ENCODE peak calls at places on chromosomes 3 and 15, in five cellular contexts. X is choroid plexus epithelial cell, Z is right atrium auricular region, D is thyroid gland, P is prostate gland. G is an unnamed sample.

GRCh38 chr3:149333518-149333859 is at the start of gene TM4SF18:
- DNase-seq in D (no peak), P (no peak), Z (no peak), X (peak; percentile 24), G (no peak)

GRCh38 chr3:149971403-149972075 is 844 bp upstream of the PFN2 start:
- DNase-seq in X (peak; percentile 65), Z (peak; percentile 60), D (peak; percentile 69), P (peak; percentile 52), G (peak; percentile 70)

GRCh38 chr15:88918738-88919137 is 5.6 kb upstream of the MFGE8 start:
- DNase-seq in D (peak; percentile 18), X (peak; percentile 99), Z (peak; percentile 91), P (no peak), G (peak; percentile 97)

GRCh38 chr15:95174281-95174680 is 942.9 kb downstream of the MCTP2 start:
- DNase-seq in X (peak; percentile 52), D (peak; percentile 4), P (no peak), Z (no peak), G (peak; percentile 65)

GRCh38 chr3:99637041-99637380 is 1.4 kb upstream of the COL8A1 start:
- DNase-seq in P (no peak), Z (no peak), D (peak; percentile 14), X (peak; percentile 87), G (peak; percentile 65)

GRCh38 chr3:10526366-10526765 is 21.0 kb upstream of the ATP2B2 start:
- DNase-seq in P (no peak), X (no peak), Z (no peak), D (no peak), G (no peak)

GRCh38 chr3:193556841-193557240 is 2.1 kb upstream of the ATP13A4 start:
- DNase-seq in X (no peak), Z (no peak), P (no peak), D (peak; percentile 23), G (no peak)

GRCh38 chr3:107664614-107665013 is 141.9 kb downstream of the BBX start:
- DNase-seq in P (no peak), Z (no peak), D (no peak), X (peak; percentile 24), G (peak; percentile 35)

GRCh38 chr3:74592359-74592758 is 22.1 kb downstream of the CNTN3 start:
- DNase-seq in D (no peak), Z (no peak), P (no peak), X (peak; percentile 36), G (peak; percentile 51)

GRCh38 chr3:196127308-196128040 is 45.6 kb upstream of the TFRC start:
- DNase-seq in P (no peak), Z (no peak), X (no peak), D (no peak), G (no peak)
- TF ChIP-seq CTCF in P (no peak), Z (no peak), X (no peak), D (no peak), G (no peak)

GRCh38 chr3:46442591-46443530 is 21.8 kb downstream of the LTF start:
- DNase-seq in D (peak; percentile 59), Z (peak; percentile 70), P (no peak), X (no peak), G (no peak)
- TF ChIP-seq CTCF in D (peak; percentile 69), Z (peak; percentile 77), P (no peak), X (no peak), G (no peak)

GRCh38 chr3:43894176-43895049 is 203.7 kb downstream of the ABHD5 start:
- DNase-seq in Z (no peak), X (peak; percentile 83), D (peak; percentile 72), P (peak; percentile 6), G (peak; percentile 73)
- TF ChIP-seq CTCF in Z (no peak), X (no peak), D (peak; percentile 10), P (no peak), G (no peak)

GRCh38 chr3:134300520-134300919 is 49.9 kb upstream of the RYK start:
- DNase-seq in D (no peak), P (no peak), Z (no peak), X (no peak), G (no peak)
- TF ChIP-seq CTCF in D (no peak), P (no peak), Z (no peak), X (peak; percentile 38), G (peak; percentile 22)

GRCh38 chr15:74441248-74441939 is 7.6 kb upstream of the SEMA7A start:
- DNase-seq in Z (no peak), X (no peak), P (no peak), D (no peak), G (no peak)
- TF ChIP-seq CTCF in Z (no peak), X (no peak), P (no peak), D (no peak), G (no peak)

GRCh38 chr15:61910839-61911369 is 149.3 kb downstream of the VPS13C start:
- DNase-seq in D (no peak), P (no peak), Z (no peak), X (peak; percentile 30), G (no peak)

GRCh38 chr15:61915640-61916039 is 144.6 kb downstream of the VPS13C start:
- DNase-seq in X (no peak), P (no peak), D (no peak), Z (no peak), G (no peak)

GRCh38 chr15:61921093-61921492 is 139.2 kb downstream of the VPS13C start:
- DNase-seq in D (no peak), X (no peak), P (no peak), Z (no peak), G (peak; percentile 21)

GRCh38 chr15:61917457-61917856 is 142.8 kb downstream of the VPS13C start:
- DNase-seq in X (no peak), D (no peak), P (no peak), Z (no peak), G (no peak)

DNA sequence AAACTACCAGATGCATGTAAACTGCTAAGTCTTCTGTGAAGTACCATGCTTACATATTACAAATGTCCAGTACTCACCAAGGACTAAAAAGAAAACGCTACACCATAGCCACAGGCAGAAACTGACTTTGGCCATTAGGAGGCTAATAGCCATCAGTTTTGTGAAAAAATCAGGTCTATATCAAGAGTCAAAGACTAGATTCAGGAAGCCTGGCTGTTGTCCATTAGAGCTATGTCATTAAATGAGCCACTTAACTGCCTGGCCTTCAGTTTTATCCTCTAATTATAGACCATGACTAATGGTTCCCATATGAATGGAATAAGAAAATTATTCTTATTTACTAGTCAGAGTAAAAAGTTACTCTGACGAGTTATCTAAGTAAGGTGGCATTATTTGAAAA is 144.1 kb downstream of the VPS13C start:
- DNase-seq in D (no peak), Z (no peak), X (no peak), P (no peak), G (no peak)
- TF ChIP-seq CTCF in D (no peak), Z (no peak), X (no peak), P (no peak), G (no peak)

DNA sequence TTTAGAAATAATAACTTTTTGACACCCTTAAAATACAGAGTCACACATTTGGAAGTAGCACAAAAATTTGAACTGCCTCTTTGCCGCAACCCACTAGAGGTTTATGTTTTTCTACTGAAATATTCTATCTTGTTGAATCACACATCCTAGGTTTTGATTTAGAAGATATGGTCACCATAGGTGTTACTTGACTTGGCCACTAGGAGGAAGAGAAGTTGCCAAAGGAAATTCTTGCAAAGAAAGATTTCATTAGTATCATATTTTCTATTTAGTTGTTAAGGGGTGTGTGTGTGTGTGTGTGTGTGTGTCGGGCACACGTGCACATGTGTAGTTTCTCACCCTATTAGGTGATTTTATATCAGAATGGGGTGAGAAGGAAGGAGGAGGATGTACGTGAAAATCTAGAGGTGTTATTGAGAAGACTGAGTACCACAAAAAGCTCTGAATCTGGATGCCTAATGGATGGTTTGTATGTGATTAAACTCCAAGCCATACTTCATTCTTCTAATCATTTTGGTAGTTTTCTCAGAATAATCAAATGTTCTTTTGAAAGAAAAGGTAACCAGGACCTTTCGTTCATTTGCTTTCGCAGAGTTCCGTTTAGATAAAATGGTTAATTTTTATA is 31.5 kb downstream of the ZFAND6 start:
- DNase-seq in D (no peak), X (peak; percentile 30), P (no peak), Z (no peak), G (no peak)
- TF ChIP-seq CTCF in D (no peak), X (peak; percentile 58), P (no peak), Z (no peak), G (peak; percentile 42)

GRCh38 chr15:81254277-81255265 is 57.9 kb downstream of the IL16 start:
- DNase-seq in X (peak; percentile 50), D (no peak), P (no peak), Z (no peak), G (no peak)

GRCh38 chr15:81257435-81257834 is 60.8 kb downstream of the IL16 start:
- DNase-seq in X (no peak), P (no peak), Z (no peak), D (no peak), G (no peak)

GRCh38 chr15:81258455-81258854 is 61.8 kb downstream of the IL16 start:
- DNase-seq in X (no peak), Z (no peak), D (no peak), P (no peak), G (no peak)

GRCh38 chr15:81255596-81255995 is 58.9 kb downstream of the IL16 start:
- DNase-seq in D (no peak), Z (no peak), P (no peak), X (no peak), G (no peak)

DNA sequence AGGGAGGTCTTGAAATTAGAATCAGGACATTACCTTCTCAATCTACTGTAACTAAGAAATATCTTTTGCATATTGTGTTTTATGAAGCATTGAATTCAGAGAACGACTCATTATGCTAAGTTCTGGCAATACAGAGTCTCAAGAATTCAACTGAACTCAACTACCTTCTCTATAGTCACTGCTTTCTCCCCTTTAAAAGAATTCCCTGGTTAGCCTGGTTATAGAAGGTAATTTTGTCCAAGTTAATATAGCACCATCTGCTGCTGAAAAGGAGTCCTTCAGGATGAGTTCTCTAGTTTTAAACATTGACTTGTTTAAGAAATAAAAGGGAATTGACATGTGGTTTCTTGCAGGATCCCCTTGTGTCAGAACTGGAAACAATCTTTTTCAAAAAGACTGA is 60.2 kb downstream of the IL16 start:
- DNase-seq in D (no peak), X (peak; percentile 81), P (no peak), Z (no peak), G (peak; percentile 80)
- TF ChIP-seq CTCF in D (peak; percentile 82), X (peak; percentile 61), P (peak; percentile 22), Z (no peak), G (peak; percentile 70)